ENCODE peak calls at places on chromosomes 11 and 22, in six cellular contexts. One of them, this sample, is unnamed.

GRCh38 chr22:38921126-38921525 is 36.3 kb upstream of the APOBEC3A start:
- DNase-seq in aorta: no peak
- DNase-seq in GM23248: no peak
- DNase-seq in neural progenitor cell: no peak
- DNase-seq in CD8-positive, alpha-beta T cell: no peak
- DNase-seq in testis: no peak
- DNase-seq in this sample: peak; percentile 92

GRCh38 chr22:40976866-40977700 is 25.9 kb downstream of the RBX1 start:
- DNase-seq in aorta: peak; percentile 67
- DNase-seq in GM23248: no peak
- DNase-seq in neural progenitor cell: no peak
- DNase-seq in CD8-positive, alpha-beta T cell: no peak
- DNase-seq in testis: no peak
- DNase-seq in this sample: no peak

GRCh38 chr22:44753189-44754042 is 1.0 kb downstream of the ARHGAP8 start:
- DNase-seq in aorta: no peak
- DNase-seq in GM23248: peak; percentile 60
- DNase-seq in neural progenitor cell: no peak
- DNase-seq in CD8-positive, alpha-beta T cell: no peak
- DNase-seq in testis: peak; percentile 64
- DNase-seq in this sample: peak; percentile 67

GRCh38 chr11:43278302-43278956 is 33.4 kb upstream of the API5 start:
- DNase-seq in aorta: no peak
- DNase-seq in GM23248: peak; percentile 52
- DNase-seq in neural progenitor cell: peak; percentile 68
- DNase-seq in CD8-positive, alpha-beta T cell: no peak
- DNase-seq in testis: no peak
- DNase-seq in this sample: peak; percentile 64

GRCh38 chr22:17777005-17777716 is 2.9 kb upstream of the BID start:
- DNase-seq in aorta: no peak
- DNase-seq in GM23248: no peak
- DNase-seq in neural progenitor cell: no peak
- DNase-seq in CD8-positive, alpha-beta T cell: peak; percentile 62
- DNase-seq in testis: no peak
- DNase-seq in this sample: no peak

GRCh38 chr22:45600791-45601730 is 70.6 kb upstream of the ATXN10 start:
- DNase-seq in aorta: peak; percentile 57
- DNase-seq in GM23248: peak; percentile 19
- DNase-seq in neural progenitor cell: no peak
- DNase-seq in CD8-positive, alpha-beta T cell: no peak
- DNase-seq in testis: no peak
- DNase-seq in this sample: no peak

GRCh38 chr11:40306938-40307548 is 1152.4 kb downstream of the LRRC4C start:
- DNase-seq in aorta: no peak
- DNase-seq in GM23248: peak; percentile 59
- DNase-seq in neural progenitor cell: peak; percentile 65
- DNase-seq in CD8-positive, alpha-beta T cell: no peak
- DNase-seq in testis: no peak
- DNase-seq in this sample: peak; percentile 53

GRCh38 chr11:3942160-3942955 is 86.9 kb downstream of the STIM1 start:
- DNase-seq in aorta: no peak
- DNase-seq in GM23248: no peak
- DNase-seq in neural progenitor cell: no peak
- DNase-seq in CD8-positive, alpha-beta T cell: no peak
- DNase-seq in testis: no peak
- DNase-seq in this sample: no peak

GRCh38 chr11:134235399-134235798 is 10.9 kb downstream of the VPS26B start:
- DNase-seq in aorta: no peak
- DNase-seq in GM23248: no peak
- DNase-seq in neural progenitor cell: no peak
- DNase-seq in CD8-positive, alpha-beta T cell: no peak
- DNase-seq in testis: peak; percentile 62
- DNase-seq in this sample: no peak

GRCh38 chr22:27046126-27046525 is 388.7 kb downstream of the MIAT start:
- DNase-seq in aorta: no peak
- DNase-seq in GM23248: no peak
- DNase-seq in neural progenitor cell: no peak
- DNase-seq in CD8-positive, alpha-beta T cell: no peak
- DNase-seq in testis: no peak
- DNase-seq in this sample: no peak

GRCh38 chr11:127114035-127114434 is 113.5 kb upstream of the KIRREL3 start:
- DNase-seq in aorta: no peak
- DNase-seq in GM23248: no peak
- DNase-seq in neural progenitor cell: no peak
- DNase-seq in CD8-positive, alpha-beta T cell: no peak
- DNase-seq in testis: no peak
- DNase-seq in this sample: no peak

GRCh38 chr11:44575962-44576361 is 10.5 kb downstream of the CD82 start:
- DNase-seq in aorta: no peak
- DNase-seq in GM23248: no peak
- DNase-seq in neural progenitor cell: no peak
- DNase-seq in CD8-positive, alpha-beta T cell: no peak
- DNase-seq in testis: no peak
- DNase-seq in this sample: no peak

GRCh38 chr11:111776398-111777093 is 10.4 kb upstream of the PPP2R1B start:
- DNase-seq in aorta: no peak
- DNase-seq in GM23248: no peak
- DNase-seq in neural progenitor cell: no peak
- DNase-seq in CD8-positive, alpha-beta T cell: no peak
- DNase-seq in testis: no peak
- DNase-seq in this sample: no peak

GRCh38 chr11:28176231-28176853 is 68.2 kb downstream of the METTL15 start:
- DNase-seq in aorta: no peak
- DNase-seq in GM23248: peak; percentile 55
- DNase-seq in neural progenitor cell: no peak
- DNase-seq in CD8-positive, alpha-beta T cell: no peak
- DNase-seq in testis: no peak
- DNase-seq in this sample: peak; percentile 71

GRCh38 chr22:45919504-45920286 is 57.3 kb downstream of the WNT7B start:
- DNase-seq in aorta: no peak
- DNase-seq in GM23248: no peak
- DNase-seq in neural progenitor cell: no peak
- DNase-seq in CD8-positive, alpha-beta T cell: no peak
- DNase-seq in testis: no peak
- DNase-seq in this sample: peak; percentile 86

GRCh38 chr11:13008625-13009475 is at the start of gene RASSF10:
- DNase-seq in aorta: peak; percentile 82
- DNase-seq in GM23248: peak; percentile 35
- DNase-seq in neural progenitor cell: peak; percentile 94
- DNase-seq in CD8-positive, alpha-beta T cell: no peak
- DNase-seq in testis: peak; percentile 87
- DNase-seq in this sample: no peak

GRCh38 chr22:43616645-43617044 is 195.5 kb downstream of the EFCAB6 start:
- DNase-seq in aorta: no peak
- DNase-seq in GM23248: no peak
- DNase-seq in neural progenitor cell: no peak
- DNase-seq in CD8-positive, alpha-beta T cell: no peak
- DNase-seq in testis: no peak
- DNase-seq in this sample: no peak

GRCh38 chr11:77063407-77063806 is 3.4 kb upstream of the CAPN5 start:
- DNase-seq in aorta: no peak
- DNase-seq in GM23248: no peak
- DNase-seq in neural progenitor cell: no peak
- DNase-seq in CD8-positive, alpha-beta T cell: no peak
- DNase-seq in testis: no peak
- DNase-seq in this sample: no peak

GRCh38 chr11:117256573-117256972 is 24.1 kb downstream of the RNF214 start:
- DNase-seq in aorta: no peak
- DNase-seq in GM23248: peak; percentile 82
- DNase-seq in neural progenitor cell: no peak
- DNase-seq in CD8-positive, alpha-beta T cell: no peak
- DNase-seq in testis: no peak
- DNase-seq in this sample: peak; percentile 74

GRCh38 chr11:109859325-109859724 is 233.9 kb upstream of the ZC3H12C start:
- DNase-seq in aorta: no peak
- DNase-seq in GM23248: peak; percentile 89
- DNase-seq in neural progenitor cell: no peak
- DNase-seq in CD8-positive, alpha-beta T cell: no peak
- DNase-seq in testis: no peak
- DNase-seq in this sample: peak; percentile 76

GRCh38 chr11:93521086-93521485 is 22.1 kb downstream of the SMCO4 start:
- DNase-seq in aorta: no peak
- DNase-seq in GM23248: no peak
- DNase-seq in neural progenitor cell: no peak
- DNase-seq in CD8-positive, alpha-beta T cell: no peak
- DNase-seq in testis: no peak
- DNase-seq in this sample: peak; percentile 29

GRCh38 chr22:40401532-40401931 is 31.1 kb downstream of the SGSM3 start:
- DNase-seq in aorta: peak; percentile 32
- DNase-seq in GM23248: no peak
- DNase-seq in neural progenitor cell: no peak
- DNase-seq in CD8-positive, alpha-beta T cell: peak; percentile 49
- DNase-seq in testis: no peak
- DNase-seq in this sample: no peak

GRCh38 chr11:105177658-105178057 is 38.1 kb upstream of the CARD18 start:
- DNase-seq in aorta: no peak
- DNase-seq in GM23248: peak; percentile 90
- DNase-seq in neural progenitor cell: no peak
- DNase-seq in CD8-positive, alpha-beta T cell: no peak
- DNase-seq in testis: no peak
- DNase-seq in this sample: peak; percentile 51

GRCh38 chr11:14356342-14356741 is 2.6 kb downstream of the RRAS2 start:
- DNase-seq in aorta: no peak
- DNase-seq in GM23248: no peak
- DNase-seq in neural progenitor cell: no peak
- DNase-seq in CD8-positive, alpha-beta T cell: no peak
- DNase-seq in testis: no peak
- DNase-seq in this sample: no peak

GRCh38 chr11:69746780-69747742 is 28.1 kb downstream of the FGF4 start:
- DNase-seq in aorta: no peak
- DNase-seq in GM23248: no peak
- DNase-seq in neural progenitor cell: no peak
- DNase-seq in CD8-positive, alpha-beta T cell: no peak
- DNase-seq in testis: no peak
- DNase-seq in this sample: no peak

GRCh38 chr11:59206635-59207034 is 6.1 kb downstream of the MPEG1 start:
- DNase-seq in aorta: no peak
- DNase-seq in GM23248: peak; percentile 44
- DNase-seq in neural progenitor cell: peak; percentile 66
- DNase-seq in CD8-positive, alpha-beta T cell: no peak
- DNase-seq in testis: peak; percentile 80
- DNase-seq in this sample: peak; percentile 75

GRCh38 chr11:122807731-122808485 is 30.4 kb upstream of the CRTAM start:
- DNase-seq in aorta: no peak
- DNase-seq in GM23248: peak; percentile 10
- DNase-seq in neural progenitor cell: no peak
- DNase-seq in CD8-positive, alpha-beta T cell: no peak
- DNase-seq in testis: no peak
- DNase-seq in this sample: no peak

GRCh38 chr11:17774232-17775034 is 39.9 kb downstream of the KCNC1 start:
- DNase-seq in aorta: peak; percentile 61
- DNase-seq in GM23248: no peak
- DNase-seq in neural progenitor cell: peak; percentile 89
- DNase-seq in CD8-positive, alpha-beta T cell: no peak
- DNase-seq in testis: no peak
- DNase-seq in this sample: no peak

GRCh38 chr11:67230886-67231285 is 35.4 kb upstream of the GRK2 start:
- DNase-seq in aorta: no peak
- DNase-seq in GM23248: no peak
- DNase-seq in neural progenitor cell: no peak
- DNase-seq in CD8-positive, alpha-beta T cell: no peak
- DNase-seq in testis: no peak
- DNase-seq in this sample: no peak

GRCh38 chr11:12288934-12289666 is 88.3 kb upstream of the PARVA start:
- DNase-seq in aorta: no peak
- DNase-seq in GM23248: no peak
- DNase-seq in neural progenitor cell: no peak
- DNase-seq in CD8-positive, alpha-beta T cell: no peak
- DNase-seq in testis: no peak
- DNase-seq in this sample: no peak

GRCh38 chr22:24466831-24467249 is 28.3 kb upstream of the UPB1 start:
- DNase-seq in aorta: no peak
- DNase-seq in GM23248: peak; percentile 52
- DNase-seq in neural progenitor cell: peak; percentile 54
- DNase-seq in CD8-positive, alpha-beta T cell: no peak
- DNase-seq in testis: peak; percentile 73
- DNase-seq in this sample: peak; percentile 3

GRCh38 chr11:112321521-112322172 is 61.0 kb upstream of the PLET1 start:
- DNase-seq in aorta: no peak
- DNase-seq in GM23248: peak; percentile 50
- DNase-seq in neural progenitor cell: no peak
- DNase-seq in CD8-positive, alpha-beta T cell: no peak
- DNase-seq in testis: no peak
- DNase-seq in this sample: peak; percentile 96

GRCh38 chr22:44448271-44448780 is 49.7 kb downstream of the RTL6 start:
- DNase-seq in aorta: peak; percentile 91
- DNase-seq in GM23248: peak; percentile 98
- DNase-seq in neural progenitor cell: no peak
- DNase-seq in CD8-positive, alpha-beta T cell: no peak
- DNase-seq in testis: peak; percentile 66
- DNase-seq in this sample: peak; percentile 90

GRCh38 chr11:96322775-96323642 is 20.0 kb downstream of the MAML2 start:
- DNase-seq in aorta: no peak
- DNase-seq in GM23248: no peak
- DNase-seq in neural progenitor cell: no peak
- DNase-seq in CD8-positive, alpha-beta T cell: no peak
- DNase-seq in testis: no peak
- DNase-seq in this sample: no peak
- H3K4me1 ChIP-seq in aorta: peaks cover 7% of the 10 kb centered on the region
- H3K4me1 ChIP-seq in GM23248: peaks cover 57% of the 10 kb centered on the region
- H3K4me1 ChIP-seq in neural progenitor cell: peaks cover 6% of the 10 kb centered on the region
- H3K4me1 ChIP-seq in CD8-positive, alpha-beta T cell: peaks cover 44% of the 10 kb centered on the region
- H3K4me1 ChIP-seq in testis: peaks cover 53% of the 10 kb centered on the region
- H3K4me1 ChIP-seq in this sample: peaks cover 19% of the 10 kb centered on the region

GRCh38 chr11:57425565-57426438 is 1.1 kb downstream of the SLC43A3 start:
- DNase-seq in aorta: peak; percentile 85
- DNase-seq in GM23248: peak; percentile 79
- DNase-seq in neural progenitor cell: no peak
- DNase-seq in CD8-positive, alpha-beta T cell: no peak
- DNase-seq in testis: peak; percentile 71
- DNase-seq in this sample: no peak
- H3K4me1 ChIP-seq in aorta: no peaks in the 10 kb centered on the region
- H3K4me1 ChIP-seq in GM23248: peaks cover 42% of the 10 kb centered on the region
- H3K4me1 ChIP-seq in neural progenitor cell: no peaks in the 10 kb centered on the region
- H3K4me1 ChIP-seq in CD8-positive, alpha-beta T cell: peaks cover 31% of the 10 kb centered on the region
- H3K4me1 ChIP-seq in testis: peaks cover 50% of the 10 kb centered on the region
- H3K4me1 ChIP-seq in this sample: peaks cover 43% of the 10 kb centered on the region

DNA sequence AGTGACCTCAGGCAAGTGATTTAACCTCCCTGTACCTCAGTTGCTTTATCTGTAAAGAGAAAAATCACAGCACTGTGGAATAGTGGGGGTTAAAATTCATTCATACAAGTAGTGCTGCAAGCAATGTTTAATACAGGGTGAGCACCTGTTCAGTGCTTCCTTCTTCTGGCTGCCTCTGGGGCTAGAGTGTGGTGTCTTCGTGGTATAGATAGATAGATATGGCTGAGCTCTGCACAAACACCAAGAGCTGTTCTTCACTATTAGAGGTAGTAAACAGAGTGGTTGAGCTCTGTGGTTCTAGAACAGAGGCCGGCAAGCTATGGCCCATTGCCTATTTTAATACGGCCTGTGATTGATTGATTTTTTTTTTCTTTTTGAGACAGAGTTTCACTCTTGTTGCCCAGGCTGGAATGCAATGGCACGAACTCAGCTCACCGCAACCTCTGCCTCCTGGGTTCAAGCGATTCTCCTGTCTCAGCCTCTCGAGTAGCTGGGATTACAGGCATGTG is 32.9 kb downstream of the LIMK2 start:
- DNase-seq in aorta: no peak
- DNase-seq in GM23248: no peak
- DNase-seq in neural progenitor cell: no peak
- DNase-seq in CD8-positive, alpha-beta T cell: no peak
- DNase-seq in testis: no peak
- DNase-seq in this sample: no peak
- H3K4me1 ChIP-seq in aorta: peaks cover 7% of the 10 kb centered on the region
- H3K4me1 ChIP-seq in GM23248: peaks cover 44% of the 10 kb centered on the region
- H3K4me1 ChIP-seq in neural progenitor cell: peaks cover 22% of the 10 kb centered on the region
- H3K4me1 ChIP-seq in CD8-positive, alpha-beta T cell: peaks cover 18% of the 10 kb centered on the region
- H3K4me1 ChIP-seq in testis: peaks cover 21% of the 10 kb centered on the region
- H3K4me1 ChIP-seq in this sample: peaks cover 24% of the 10 kb centered on the region

GRCh38 chr11:119643212-119643877 is 85.7 kb downstream of the NECTIN1 start:
- DNase-seq in aorta: no peak
- DNase-seq in GM23248: no peak
- DNase-seq in neural progenitor cell: no peak
- DNase-seq in CD8-positive, alpha-beta T cell: no peak
- DNase-seq in testis: no peak
- DNase-seq in this sample: no peak
- H3K4me1 ChIP-seq in aorta: no peaks in the 10 kb centered on the region
- H3K4me1 ChIP-seq in GM23248: no peaks in the 10 kb centered on the region
- H3K4me1 ChIP-seq in neural progenitor cell: peaks cover 14% of the 10 kb centered on the region
- H3K4me1 ChIP-seq in CD8-positive, alpha-beta T cell: no peaks in the 10 kb centered on the region
- H3K4me1 ChIP-seq in testis: no peaks in the 10 kb centered on the region
- H3K4me1 ChIP-seq in this sample: no peaks in the 10 kb centered on the region